ENCODE peak calls at places on chromosomes 16 and 17, in ten cellular contexts. I, V, B, C, D, T, E, L, R and W are unnamed samples.
A peak's percentile ranks its signal among the peaks of the same experiment; 100 is the strongest.

GRCh38 chr17:58556833-58557250 is 42.4 kb upstream of the MTMR4 start:
- DNase-seq in I (no peak), V (no peak), B (no peak), C (no peak), D (no peak), T (no peak), E (peak; percentile 84), L (peak; percentile 87), R (no peak), W (no peak)

GRCh38 chr16:27786881-27787625 is 237.1 kb downstream of the KATNIP start:
- DNase-seq in I (no peak), V (no peak), B (no peak), C (no peak), D (no peak), T (no peak), E (no peak), L (no peak), R (no peak), W (no peak)

GRCh38 chr17:7313028-7313889 is 1.9 kb downstream of the GPS2 start:
- DNase-seq in I (no peak), V (no peak), B (peak; percentile 9), C (no peak), D (no peak), T (no peak), E (peak; percentile 38), L (no peak), R (no peak), W (no peak)

GRCh38 chr17:16512011-16512410 is 20.0 kb upstream of the LRRC75A start:
- DNase-seq in I (no peak), V (no peak), B (no peak), C (no peak), D (no peak), T (no peak), E (peak; percentile 47), L (no peak), R (no peak), W (no peak)

GRCh38 chr16:56190903-56191806 is at the start of gene GNAO1:
- DNase-seq in I (no peak), V (peak; percentile 62), B (peak; percentile 42), C (peak; percentile 56), D (peak; percentile 36), T (no peak), E (peak; percentile 48), L (peak; percentile 92), R (peak; percentile 65), W (peak; percentile 85)

GRCh38 chr17:64216385-64217248 is 46.4 kb downstream of the TEX2 start:
- DNase-seq in I (no peak), V (no peak), B (peak; percentile 40), C (peak; percentile 62), D (no peak), T (no peak), E (no peak), L (no peak), R (no peak), W (no peak)

GRCh38 chr17:6530324-6530920 is 25.9 kb downstream of the PITPNM3 start:
- DNase-seq in I (no peak), V (no peak), B (no peak), C (no peak), D (no peak), T (no peak), E (no peak), L (no peak), R (no peak), W (no peak)

GRCh38 chr17:8175795-8176196 is 384 bp downstream of the TMEM107 start:
- DNase-seq in I (no peak), V (no peak), B (no peak), C (no peak), D (no peak), T (no peak), E (no peak), L (no peak), R (no peak), W (no peak)

GRCh38 chr17:10309003-10309974 is 63.5 kb downstream of the MYH13 start:
- DNase-seq in I (no peak), V (no peak), B (no peak), C (no peak), D (no peak), T (no peak), E (no peak), L (no peak), R (no peak), W (no peak)

GRCh38 chr16:27723711-27724490 is 174.0 kb downstream of the KATNIP start:
- DNase-seq in I (no peak), V (no peak), B (no peak), C (no peak), D (no peak), T (no peak), E (no peak), L (no peak), R (no peak), W (no peak)

GRCh38 chr16:986925-987581 is 5.5 kb downstream of the SOX8 start:
- DNase-seq in I (no peak), V (no peak), B (no peak), C (no peak), D (no peak), T (no peak), E (no peak), L (peak; percentile 62), R (no peak), W (no peak)

GRCh38 chr17:70674061-70674460 is 504.7 kb downstream of the KCNJ2 start:
- DNase-seq in I (no peak), V (no peak), B (no peak), C (no peak), D (no peak), T (no peak), E (no peak), L (no peak), R (no peak), W (no peak)

GRCh38 chr17:39867891-39868553 is at the start of gene ZPBP2:
- DNase-seq in I (no peak), V (no peak), B (no peak), C (no peak), D (peak; percentile 35), T (peak; percentile 34), E (no peak), L (no peak), R (peak; percentile 40), W (no peak)

GRCh38 chr16:84138824-84139627 is 6.0 kb downstream of the HSDL1 start:
- DNase-seq in I (no peak), V (no peak), B (no peak), C (peak; percentile 24), D (no peak), T (peak; percentile 20), E (peak; percentile 51), L (no peak), R (no peak), W (no peak)

GRCh38 chr17:34756670-34757021 is 177.3 kb downstream of the TMEM132E start:
- DNase-seq in I (no peak), V (no peak), B (no peak), C (no peak), D (no peak), T (no peak), E (no peak), L (no peak), R (no peak), W (no peak)

GRCh38 chr16:29307598-29308507 is 98.7 kb downstream of the NPIPB11 start:
- DNase-seq in I (no peak), V (no peak), B (no peak), C (no peak), D (no peak), T (no peak), E (no peak), L (no peak), R (no peak), W (no peak)

GRCh38 chr17:69105907-69106730 is 35.6 kb downstream of the ABCA6 start:
- DNase-seq in I (no peak), V (no peak), B (no peak), C (no peak), D (no peak), T (no peak), E (no peak), L (no peak), R (no peak), W (no peak)

GRCh38 chr17:41464682-41465081 is 2.5 kb downstream of the KRT32 start:
- DNase-seq in I (peak; percentile 38), V (peak; percentile 34), B (peak; percentile 96), C (peak; percentile 74), D (no peak), T (no peak), E (no peak), L (no peak), R (no peak), W (peak; percentile 74)

GRCh38 chr16:48860341-48860740 is 250.4 kb upstream of the N4BP1 start:
- DNase-seq in I (no peak), V (no peak), B (peak; percentile 16), C (no peak), D (no peak), T (no peak), E (no peak), L (no peak), R (no peak), W (no peak)

GRCh38 chr17:31224366-31224765 is 72.7 kb downstream of the OMG start:
- DNase-seq in I (no peak), V (no peak), B (no peak), C (no peak), D (no peak), T (no peak), E (no peak), L (no peak), R (no peak), W (no peak)

GRCh38 chr16:57620316-57621231 is 7.9 kb upstream of the ADGRG1 start:
- DNase-seq in I (no peak), V (no peak), B (peak; percentile 71), C (no peak), D (no peak), T (no peak), E (no peak), L (no peak), R (no peak), W (no peak)

GRCh38 chr16:6160303-6160702 is 1062.7 kb upstream of the EEF2KMT start:
- DNase-seq in I (no peak), V (no peak), B (no peak), C (no peak), D (no peak), T (no peak), E (no peak), L (no peak), R (no peak), W (no peak)

GRCh38 chr17:13568746-13569739 is 32.7 kb downstream of the HS3ST3A1 start:
- DNase-seq in I (no peak), V (no peak), B (no peak), C (no peak), D (no peak), T (no peak), E (no peak), L (no peak), R (no peak), W (no peak)

GRCh38 chr16:12358898-12359297 is 382.4 kb downstream of the SNX29 start:
- DNase-seq in I (no peak), V (no peak), B (peak; percentile 86), C (no peak), D (no peak), T (no peak), E (no peak), L (no peak), R (no peak), W (no peak)

GRCh38 chr17:67171560-67171959 is 73.4 kb downstream of the HELZ start:
- DNase-seq in I (no peak), V (no peak), B (no peak), C (no peak), D (no peak), T (no peak), E (no peak), L (no peak), R (no peak), W (no peak)